ENCODE peak calls at places on chromosome 1, in seven cellular contexts. L, I, A, S, G, Q and C are unnamed samples.

GRCh38 chr1:234661249-234661928 is 51.4 kb upstream of the IRF2BP2 start:
- DNase-seq in L (no peak), I (no peak), A (no peak), S (no peak), G (no peak), Q (no peak), C (no peak)

GRCh38 chr1:180211156-180211859 is 18.8 kb upstream of the LHX4 start:
- DNase-seq in L (no peak), I (no peak), A (no peak), S (peak; percentile 58), G (no peak), Q (no peak), C (no peak)

GRCh38 chr1:117607471-117607870 is 1.6 kb downstream of the TENT5C start:
- DNase-seq in L (peak; percentile 55), I (no peak), A (no peak), S (no peak), G (no peak), Q (peak; percentile 9), C (peak; percentile 62)

GRCh38 chr1:31783846-31784245 is 19.7 kb upstream of the ADGRB2 start:
- DNase-seq in L (no peak), I (no peak), A (no peak), S (peak; percentile 33), G (no peak), Q (no peak), C (no peak)

GRCh38 chr1:172135923-172136610 is 284.4 kb upstream of the C1orf105 start:
- DNase-seq in L (no peak), I (no peak), A (no peak), S (no peak), G (peak; percentile 88), Q (no peak), C (no peak)

GRCh38 chr1:216807696-216808095 is 84.5 kb upstream of the ESRRG start:
- DNase-seq in L (no peak), I (no peak), A (no peak), S (no peak), G (no peak), Q (peak; percentile 52), C (no peak)

GRCh38 chr1:27555700-27556424 is 48.1 kb downstream of the AHDC1 start:
- DNase-seq in L (no peak), I (peak; percentile 38), A (peak; percentile 70), S (peak; percentile 88), G (no peak), Q (no peak), C (no peak)

GRCh38 chr1:39653546-39654031 is 14.1 kb upstream of the HEYL start:
- DNase-seq in L (peak; percentile 67), I (peak; percentile 42), A (peak; percentile 75), S (peak; percentile 90), G (peak; percentile 88), Q (peak; percentile 81), C (peak; percentile 71)

GRCh38 chr1:29202053-29202452 is 20.4 kb upstream of the SRSF4 start:
- DNase-seq in L (no peak), I (no peak), A (no peak), S (no peak), G (no peak), Q (no peak), C (peak; percentile 7)

GRCh38 chr1:179298952-179299351 is 5.4 kb downstream of the SOAT1 start:
- DNase-seq in L (peak; percentile 61), I (no peak), A (no peak), S (no peak), G (no peak), Q (no peak), C (no peak)

GRCh38 chr1:116673935-116674630 is 6.5 kb upstream of the IGSF3 start:
- DNase-seq in L (no peak), I (no peak), A (no peak), S (no peak), G (no peak), Q (no peak), C (no peak)

GRCh38 chr1:36988741-36989193 is 45.5 kb downstream of the GRIK3 start:
- DNase-seq in L (no peak), I (no peak), A (no peak), S (no peak), G (no peak), Q (no peak), C (no peak)

GRCh38 chr1:171270806-171271205 is 22.5 kb downstream of the FMO1 start:
- DNase-seq in L (no peak), I (no peak), A (no peak), S (no peak), G (no peak), Q (no peak), C (no peak)

GRCh38 chr1:91124290-91124975 is 102.6 kb upstream of the ZNF644 start:
- DNase-seq in L (no peak), I (peak; percentile 3), A (no peak), S (no peak), G (no peak), Q (no peak), C (no peak)

GRCh38 chr1:225651376-225651871 is 1.5 kb downstream of the ENAH start:
- DNase-seq in L (no peak), I (no peak), A (no peak), S (no peak), G (peak; percentile 70), Q (peak; percentile 63), C (no peak)

GRCh38 chr1:244863491-244864252 is 671 bp downstream of the HNRNPU start:
- DNase-seq in L (no peak), I (no peak), A (peak; percentile 84), S (peak; percentile 84), G (no peak), Q (no peak), C (peak; percentile 31)

GRCh38 chr1:98034505-98034904 is 113.7 kb upstream of the DPYD start:
- DNase-seq in L (no peak), I (no peak), A (no peak), S (no peak), G (no peak), Q (peak; percentile 60), C (peak; percentile 13)

DNA sequence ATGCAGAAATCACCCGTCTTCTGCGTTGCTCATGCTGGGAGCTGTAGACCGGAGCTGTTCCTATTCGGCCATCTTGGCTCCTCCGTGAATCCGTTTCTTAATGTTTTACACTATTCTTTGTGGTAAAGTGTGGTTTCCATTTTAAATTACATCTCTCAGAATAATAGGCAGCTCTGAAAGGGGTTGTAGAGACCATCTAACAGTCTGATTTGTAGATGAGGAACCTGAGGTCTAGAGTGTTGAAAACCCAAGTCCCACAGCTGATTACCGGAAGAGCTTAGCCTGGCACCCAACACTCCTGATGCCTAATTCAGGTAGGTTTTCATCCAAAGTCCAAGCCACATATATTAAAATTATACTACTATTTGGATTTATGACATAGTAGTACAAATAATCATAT is 144.0 kb downstream of the LEPR start:
- DNase-seq in L (no peak), I (no peak), A (no peak), S (no peak), G (no peak), Q (no peak), C (no peak)
- H3K4me3 ChIP-seq in L (no peak overlapping the region), I (no peak overlapping the region), A (no peak overlapping the region), S (no peak overlapping the region), G (no peak overlapping the region), Q (no peak overlapping the region), C (no peak overlapping the region)

GRCh38 chr1:3142236-3142635 is 73.2 kb downstream of the PRDM16 start:
- DNase-seq in L (no peak), I (no peak), A (no peak), S (no peak), G (no peak), Q (no peak), C (no peak)

GRCh38 chr1:3141836-3142235 is 72.8 kb downstream of the PRDM16 start:
- DNase-seq in L (no peak), I (no peak), A (no peak), S (no peak), G (no peak), Q (no peak), C (no peak)

GRCh38 chr1:3139871-3140837 is 71.2 kb downstream of the PRDM16 start:
- DNase-seq in L (no peak), I (no peak), A (no peak), S (no peak), G (peak; percentile 17), Q (no peak), C (no peak)

GRCh38 chr1:3145489-3146325 is 76.7 kb downstream of the PRDM16 start:
- DNase-seq in L (no peak), I (no peak), A (no peak), S (no peak), G (no peak), Q (no peak), C (no peak)

GRCh38 chr1:3142751-3143150 is 73.7 kb downstream of the PRDM16 start:
- DNase-seq in L (no peak), I (no peak), A (no peak), S (no peak), G (no peak), Q (no peak), C (no peak)
- H3K27me3 ChIP-seq in L (no peaks in the 10 kb centered on the region), I (no peaks in the 10 kb centered on the region), A (peaks cover 72% of the 10 kb centered on the region), S (no peaks in the 10 kb centered on the region), G (peaks cover 58% of the 10 kb centered on the region), Q (no peaks in the 10 kb centered on the region), C (peaks cover 2% of the 10 kb centered on the region)

DNA sequence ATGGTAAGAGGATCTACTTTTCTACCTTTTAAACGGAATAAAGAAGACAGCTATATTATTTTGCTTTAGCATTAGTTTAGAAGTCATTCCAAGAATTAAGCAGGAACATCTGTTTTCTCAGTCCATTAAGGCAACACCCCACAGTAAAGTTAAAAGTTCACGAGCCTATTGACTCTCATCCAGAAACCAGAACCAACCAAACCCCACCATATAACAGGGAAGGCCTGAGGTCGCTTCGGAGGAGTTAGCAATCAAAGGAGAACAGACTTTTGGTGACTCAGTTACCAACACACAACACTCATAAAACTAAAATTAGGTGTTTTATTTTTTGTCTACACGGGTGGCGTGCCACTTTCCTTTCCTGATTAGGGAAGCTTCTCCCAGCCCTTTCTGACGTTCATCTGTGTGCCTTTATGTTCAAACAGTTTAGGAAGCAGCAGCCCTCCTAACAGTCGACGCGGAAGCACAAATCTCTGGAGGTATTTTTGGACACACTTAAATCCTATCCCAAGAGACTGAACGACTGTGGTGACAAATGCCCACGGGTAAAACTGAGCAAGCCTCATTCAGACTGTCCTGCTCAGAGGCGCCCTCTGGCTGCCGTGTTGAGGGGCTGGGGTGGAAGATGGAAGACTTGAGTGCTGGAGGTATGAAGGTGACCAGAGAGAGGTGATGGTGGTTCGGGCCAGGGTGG is 8.6 kb upstream of the PLA2G2C start:
- DNase-seq in L (peak; percentile 66), I (no peak), A (peak; percentile 78), S (peak; percentile 85), G (peak; percentile 54), Q (peak; percentile 46), C (peak; percentile 41)
- H3K4me3 ChIP-seq in L (no peak overlapping the region), I (no peak overlapping the region), A (no peak overlapping the region), S (no peak overlapping the region), G (peak overlapping the region; percentile 54), Q (no peak overlapping the region), C (no peak overlapping the region)

GRCh38 chr1:18643154-18644012 is 12.7 kb downstream of the PAX7 start:
- DNase-seq in L (no peak), I (no peak), A (no peak), S (no peak), G (no peak), Q (no peak), C (no peak)

GRCh38 chr1:18644469-18645171 is 14.0 kb downstream of the PAX7 start:
- DNase-seq in L (no peak), I (no peak), A (no peak), S (no peak), G (no peak), Q (no peak), C (no peak)

GRCh38 chr1:18645172-18646090 is 14.8 kb downstream of the PAX7 start:
- DNase-seq in L (no peak), I (no peak), A (no peak), S (no peak), G (no peak), Q (no peak), C (no peak)

GRCh38 chr1:18642278-18643095 is 11.8 kb downstream of the PAX7 start:
- DNase-seq in L (no peak), I (no peak), A (no peak), S (no peak), G (no peak), Q (no peak), C (no peak)

GRCh38 chr1:18644013-18644399 is 13.4 kb downstream of the PAX7 start:
- DNase-seq in L (no peak), I (no peak), A (no peak), S (no peak), G (no peak), Q (no peak), C (no peak)
- H3K27me3 ChIP-seq in L (peaks cover 68% of the 10 kb centered on the region), I (peaks cover 3% of the 10 kb centered on the region), A (peaks cover 74% of the 10 kb centered on the region), S (no peaks in the 10 kb centered on the region), G (peaks cover 67% of the 10 kb centered on the region), Q (peaks cover 87% of the 10 kb centered on the region), C (peaks cover 81% of the 10 kb centered on the region)